ENCODE peak calls at places on chromosomes 7 and 10, in ten cellular contexts. K, V, E, O, P, B, J, I, R and U are unnamed samples.

GRCh38 chr7:81399461-81399860 is 370.4 kb downstream of the HGF start:
- DNase-seq in B (no peak), P (peak; percentile 10), V (no peak), R (no peak), I (no peak), J (no peak), O (no peak), E (no peak), K (no peak), U (no peak)

GRCh38 chr7:80357530-80357929 is 154.3 kb downstream of the GNAT3 start:
- DNase-seq in R (no peak), K (no peak), P (no peak), O (no peak), J (no peak), B (no peak), E (no peak), V (no peak), I (no peak), U (no peak)

GRCh38 chr7:106425017-106425719 is 140.4 kb upstream of the NAMPT start:
- DNase-seq in E (peak; percentile 56), B (no peak), R (peak; percentile 85), V (no peak), I (peak; percentile 44), K (no peak), O (peak; percentile 96), J (no peak), P (peak; percentile 99), U (peak; percentile 77)

GRCh38 chr10:131477457-131478205 is 166.1 kb upstream of the TCERG1L start:
- DNase-seq in J (no peak), V (peak; percentile 7), P (no peak), R (no peak), I (no peak), K (no peak), O (no peak), E (no peak), B (no peak), U (no peak)

GRCh38 chr7:117582219-117582704 is 102.4 kb downstream of the CFTR start:
- DNase-seq in E (no peak), K (no peak), R (peak; percentile 23), B (no peak), O (no peak), J (no peak), I (peak; percentile 74), V (peak; percentile 34), P (peak; percentile 91), U (no peak)

GRCh38 chr10:110354322-110354766 is 49.6 kb upstream of the SMNDC1 start:
- DNase-seq in P (peak; percentile 65), J (peak; percentile 53), B (peak; percentile 93), O (peak; percentile 60), V (peak; percentile 92), I (peak; percentile 74), E (peak; percentile 77), R (peak; percentile 53), K (peak; percentile 86), U (no peak)

GRCh38 chr10:13054844-13055243 is 45.1 kb upstream of the OPTN start:
- DNase-seq in K (no peak), V (no peak), J (no peak), E (no peak), O (no peak), R (no peak), P (no peak), B (no peak), I (no peak), U (no peak)

GRCh38 chr7:93719546-93719945 is 145.0 kb upstream of the CALCR start:
- DNase-seq in I (no peak), P (peak; percentile 98), K (no peak), V (no peak), R (no peak), J (no peak), B (no peak), O (peak; percentile 10), E (no peak), U (no peak)

GRCh38 chr7:125316451-125316850 is 386.8 kb upstream of the POT1 start:
- DNase-seq in K (no peak), V (peak; percentile 87), J (no peak), E (no peak), O (peak; percentile 20), P (no peak), B (no peak), I (no peak), R (no peak), U (no peak)

GRCh38 chr7:93159490-93159889 is 11.3 kb upstream of the SAMD9L start:
- DNase-seq in K (no peak), B (no peak), E (no peak), I (no peak), J (no peak), O (no peak), P (peak; percentile 28), R (no peak), V (no peak), U (no peak)

GRCh38 chr7:142796501-142797341 is 26.0 kb downstream of the PRSS2 start:
- DNase-seq in K (no peak), E (peak; percentile 47), V (peak; percentile 49), P (no peak), B (peak; percentile 84), R (no peak), I (no peak), O (no peak), J (no peak), U (no peak)

GRCh38 chr10:114022292-114022691 is 21.4 kb upstream of the ADRB1 start:
- DNase-seq in E (no peak), R (peak; percentile 51), J (no peak), V (no peak), P (no peak), O (no peak), K (no peak), I (peak; percentile 80), B (no peak), U (no peak)

GRCh38 chr10:69890065-69890831 is 88.5 kb downstream of the COL13A1 start:
- DNase-seq in I (no peak), V (no peak), P (no peak), J (no peak), O (no peak), B (no peak), R (no peak), E (no peak), K (no peak), U (no peak)

GRCh38 chr10:71380841-71381240 is 15.9 kb upstream of the CDH23 start:
- DNase-seq in I (no peak), E (no peak), J (no peak), K (no peak), V (no peak), O (no peak), P (no peak), B (no peak), R (no peak), U (no peak)
- H3K27ac ChIP-seq in I (no peak overlapping the region), E (no peak overlapping the region), J (no peak overlapping the region), K (no peak overlapping the region), V (no peak overlapping the region), O (no peak overlapping the region), P (no peak overlapping the region), B (no peak overlapping the region), R (no peak overlapping the region), U (no peak overlapping the region)

DNA sequence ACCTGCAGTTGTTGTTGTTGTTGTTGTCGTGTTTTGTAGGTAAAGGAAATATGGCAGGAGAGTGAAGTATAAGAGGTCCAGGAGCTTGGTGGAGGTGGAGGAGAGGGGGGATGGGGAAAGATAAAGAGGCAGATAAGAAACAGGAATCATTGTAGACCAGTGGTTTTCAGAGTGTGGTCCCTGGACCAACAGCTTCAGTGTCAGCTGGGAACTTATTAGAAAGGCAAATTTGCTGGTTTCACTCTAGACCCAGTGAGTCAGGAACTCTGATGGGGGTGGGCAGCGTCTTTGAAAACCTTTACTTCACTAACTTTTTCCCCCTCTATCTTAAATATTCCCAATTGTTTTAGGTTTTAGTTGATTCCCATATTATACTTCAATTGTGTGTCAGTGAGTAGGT is 241.5 kb downstream of the AUTS2 start:
- DNase-seq in I (no peak), P (peak; percentile 10), V (no peak), O (no peak), E (no peak), K (no peak), B (no peak), J (no peak), R (no peak), U (no peak)
- H3K27ac ChIP-seq in I (no peak overlapping the region), P (no peak overlapping the region), V (no peak overlapping the region), O (no peak overlapping the region), E (no peak overlapping the region), K (no peak overlapping the region), B (peak overlapping the region; percentile 36), J (no peak overlapping the region), R (no peak overlapping the region), U (no peak overlapping the region)

DNA sequence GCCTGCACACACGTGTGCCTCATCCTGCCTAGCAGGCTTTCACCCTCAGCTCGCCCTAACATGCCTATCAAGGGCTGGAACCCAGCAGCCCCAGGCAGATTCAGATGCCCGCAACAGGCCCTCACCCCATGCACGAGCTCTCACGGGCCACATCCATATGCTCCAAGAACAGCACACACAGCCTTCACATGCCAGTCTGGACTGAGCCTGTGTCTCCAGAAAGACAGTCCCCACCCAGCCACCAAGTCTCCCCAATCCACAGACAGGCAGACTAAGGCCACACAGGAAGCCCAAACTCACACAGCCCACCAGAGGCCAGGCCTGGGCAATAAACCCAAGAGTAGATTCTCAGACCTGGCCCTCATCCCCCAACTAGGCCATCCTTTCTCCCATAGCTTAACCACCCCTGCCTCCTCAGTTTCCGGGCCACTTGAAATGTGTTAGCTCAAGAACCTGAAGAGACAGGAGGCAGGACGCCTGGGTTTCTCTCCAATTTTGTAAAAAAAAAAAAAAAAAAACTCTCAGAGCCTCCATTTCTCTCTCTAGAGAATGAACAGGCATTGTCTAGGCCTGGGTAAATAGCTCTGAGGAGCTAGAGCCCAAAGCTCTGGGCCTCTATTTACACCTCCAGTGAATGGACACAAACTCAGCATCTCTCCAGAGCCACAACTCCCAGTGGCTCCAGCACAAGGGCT is 6.8 kb downstream of the LDB1 start:
- DNase-seq in O (peak; percentile 66), V (no peak), P (no peak), B (no peak), J (no peak), E (no peak), I (no peak), R (no peak), K (no peak), U (no peak)
- H3K27ac ChIP-seq in O (peak overlapping the region; percentile 82), V (peak overlapping the region; percentile 39), P (peak overlapping the region; percentile 54), B (peak overlapping the region; percentile 98), J (peak overlapping the region; percentile 99), E (peak overlapping the region; percentile 41), I (peak overlapping the region; percentile 97), R (peak overlapping the region; percentile 100), K (peak overlapping the region; percentile 57), U (peak overlapping the region; percentile 73)

GRCh38 chr10:22006379-22006884 is 2.9 kb upstream of the DNAJC1 start:
- DNase-seq in O (no peak), B (no peak), J (no peak), V (no peak), K (no peak), P (no peak), R (no peak), E (no peak), I (no peak), U (no peak)

GRCh38 chr10:22002531-22003110 is 909 bp downstream of the DNAJC1 start:
- DNase-seq in K (no peak), R (no peak), E (no peak), J (no peak), B (no peak), V (peak; percentile 12), P (peak; percentile 66), O (no peak), I (no peak), U (no peak)

GRCh38 chr10:22003111-22003963 is at the start of gene DNAJC1:
- DNase-seq in B (peak; percentile 99), R (peak; percentile 98), O (peak; percentile 65), K (peak; percentile 97), V (peak; percentile 99), J (peak; percentile 98), I (peak; percentile 99), E (peak; percentile 98), P (peak; percentile 86), U (peak; percentile 93)

GRCh38 chr10:22005763-22006162 is 2.2 kb upstream of the DNAJC1 start:
- DNase-seq in V (no peak), P (no peak), O (no peak), K (no peak), J (no peak), I (no peak), E (no peak), R (no peak), B (no peak), U (no peak)

GRCh38 chr10:22003964-22004281 is 393 bp upstream of the DNAJC1 start:
- DNase-seq in P (no peak), B (no peak), V (no peak), E (no peak), O (no peak), J (no peak), R (no peak), I (no peak), K (no peak), U (no peak)
- H3K27ac ChIP-seq in P (peak overlapping the region; percentile 82), B (peak overlapping the region; percentile 94), V (no peak overlapping the region), E (peak overlapping the region; percentile 84), O (peak overlapping the region; percentile 85), J (peak overlapping the region; percentile 88), R (peak overlapping the region; percentile 83), I (peak overlapping the region; percentile 97), K (no peak overlapping the region), U (peak overlapping the region; percentile 66)